ENCODE peak calls at places on chromosomes 1 and 21, in eight cellular contexts. One of them, this sample, is unnamed.

GRCh38 chr1:76075188-76075489 is 593 bp downstream of the ST6GALNAC3 start:
- DNase-seq in activated CD4-positive, alpha-beta T cell treated with anti-CD3 and anti-CD28 coated beads for 24 hours: no peak
- DNase-seq in brain microvascular endothelial cell: no peak
- DNase-seq in GM20000: no peak
- DNase-seq in NCI-H345: no peak
- DNase-seq in H7: no peak
- DNase-seq in activated naive CD4-positive, alpha-beta T cell treated with anti-CD3 and anti-CD28 coated beads for 36 hours: no peak
- DNase-seq in iPS-NIHi11: no peak
- DNase-seq in this sample: peak; percentile 29

GRCh38 chr1:93845554-93846150 is 33.4 kb downstream of the DNTTIP2 start:
- DNase-seq in activated CD4-positive, alpha-beta T cell treated with anti-CD3 and anti-CD28 coated beads for 24 hours: no peak
- DNase-seq in brain microvascular endothelial cell: peak; percentile 92
- DNase-seq in GM20000: no peak
- DNase-seq in NCI-H345: peak; percentile 44
- DNase-seq in H7: no peak
- DNase-seq in activated naive CD4-positive, alpha-beta T cell treated with anti-CD3 and anti-CD28 coated beads for 36 hours: peak; percentile 66
- DNase-seq in iPS-NIHi11: peak; percentile 18
- DNase-seq in this sample: peak; percentile 44

GRCh38 chr1:56029329-56030003 is 549.9 kb downstream of the PLPP3 start:
- DNase-seq in activated CD4-positive, alpha-beta T cell treated with anti-CD3 and anti-CD28 coated beads for 24 hours: no peak
- DNase-seq in brain microvascular endothelial cell: no peak
- DNase-seq in GM20000: no peak
- DNase-seq in NCI-H345: no peak
- DNase-seq in H7: no peak
- DNase-seq in activated naive CD4-positive, alpha-beta T cell treated with anti-CD3 and anti-CD28 coated beads for 36 hours: no peak
- DNase-seq in iPS-NIHi11: no peak
- DNase-seq in this sample: no peak

GRCh38 chr1:11977625-11978024 is 2.6 kb upstream of the MFN2 start:
- DNase-seq in activated CD4-positive, alpha-beta T cell treated with anti-CD3 and anti-CD28 coated beads for 24 hours: no peak
- DNase-seq in brain microvascular endothelial cell: no peak
- DNase-seq in GM20000: no peak
- DNase-seq in NCI-H345: no peak
- DNase-seq in H7: no peak
- DNase-seq in activated naive CD4-positive, alpha-beta T cell treated with anti-CD3 and anti-CD28 coated beads for 36 hours: no peak
- DNase-seq in iPS-NIHi11: no peak
- DNase-seq in this sample: no peak

GRCh38 chr1:156502749-156503671 is 2.4 kb upstream of the MEF2D start:
- DNase-seq in activated CD4-positive, alpha-beta T cell treated with anti-CD3 and anti-CD28 coated beads for 24 hours: no peak
- DNase-seq in brain microvascular endothelial cell: peak; percentile 87
- DNase-seq in GM20000: no peak
- DNase-seq in NCI-H345: peak; percentile 47
- DNase-seq in H7: peak; percentile 93
- DNase-seq in activated naive CD4-positive, alpha-beta T cell treated with anti-CD3 and anti-CD28 coated beads for 36 hours: no peak
- DNase-seq in iPS-NIHi11: peak; percentile 88
- DNase-seq in this sample: peak; percentile 97

GRCh38 chr1:235613617-235614016 is 36.0 kb downstream of the GNG4 start:
- DNase-seq in activated CD4-positive, alpha-beta T cell treated with anti-CD3 and anti-CD28 coated beads for 24 hours: no peak
- DNase-seq in brain microvascular endothelial cell: no peak
- DNase-seq in GM20000: no peak
- DNase-seq in NCI-H345: no peak
- DNase-seq in H7: no peak
- DNase-seq in activated naive CD4-positive, alpha-beta T cell treated with anti-CD3 and anti-CD28 coated beads for 36 hours: no peak
- DNase-seq in iPS-NIHi11: no peak
- DNase-seq in this sample: no peak

GRCh38 chr1:206117151-206117948 is at the start of gene AVPR1B:
- DNase-seq in activated CD4-positive, alpha-beta T cell treated with anti-CD3 and anti-CD28 coated beads for 24 hours: peak; percentile 20
- DNase-seq in brain microvascular endothelial cell: peak; percentile 5
- DNase-seq in GM20000: no peak
- DNase-seq in NCI-H345: peak; percentile 69
- DNase-seq in H7: peak; percentile 88
- DNase-seq in activated naive CD4-positive, alpha-beta T cell treated with anti-CD3 and anti-CD28 coated beads for 36 hours: peak; percentile 70
- DNase-seq in iPS-NIHi11: peak; percentile 70
- DNase-seq in this sample: peak; percentile 42

GRCh38 chr1:153649867-153650235 is 8.7 kb upstream of the SNAPIN start:
- DNase-seq in activated CD4-positive, alpha-beta T cell treated with anti-CD3 and anti-CD28 coated beads for 24 hours: no peak
- DNase-seq in brain microvascular endothelial cell: no peak
- DNase-seq in GM20000: no peak
- DNase-seq in NCI-H345: peak; percentile 29
- DNase-seq in H7: no peak
- DNase-seq in activated naive CD4-positive, alpha-beta T cell treated with anti-CD3 and anti-CD28 coated beads for 36 hours: peak; percentile 12
- DNase-seq in iPS-NIHi11: no peak
- DNase-seq in this sample: no peak

GRCh38 chr21:38913120-38913975 is 107.6 kb downstream of the ETS2 start:
- DNase-seq in activated CD4-positive, alpha-beta T cell treated with anti-CD3 and anti-CD28 coated beads for 24 hours: no peak
- DNase-seq in brain microvascular endothelial cell: no peak
- DNase-seq in GM20000: no peak
- DNase-seq in NCI-H345: peak; percentile 95
- DNase-seq in H7: peak; percentile 89
- DNase-seq in activated naive CD4-positive, alpha-beta T cell treated with anti-CD3 and anti-CD28 coated beads for 36 hours: peak; percentile 17
- DNase-seq in iPS-NIHi11: peak; percentile 88
- DNase-seq in this sample: peak; percentile 56

GRCh38 chr1:69568435-69569280 is 936 bp downstream of the LRRC7 start:
- DNase-seq in activated CD4-positive, alpha-beta T cell treated with anti-CD3 and anti-CD28 coated beads for 24 hours: no peak
- DNase-seq in brain microvascular endothelial cell: no peak
- DNase-seq in GM20000: peak; percentile 30
- DNase-seq in NCI-H345: peak; percentile 29
- DNase-seq in H7: peak; percentile 50
- DNase-seq in activated naive CD4-positive, alpha-beta T cell treated with anti-CD3 and anti-CD28 coated beads for 36 hours: no peak
- DNase-seq in iPS-NIHi11: peak; percentile 18
- DNase-seq in this sample: no peak

GRCh38 chr1:153730468-153730988 is 2.7 kb downstream of the INTS3 start:
- DNase-seq in activated CD4-positive, alpha-beta T cell treated with anti-CD3 and anti-CD28 coated beads for 24 hours: no peak
- DNase-seq in brain microvascular endothelial cell: no peak
- DNase-seq in GM20000: no peak
- DNase-seq in NCI-H345: no peak
- DNase-seq in H7: no peak
- DNase-seq in activated naive CD4-positive, alpha-beta T cell treated with anti-CD3 and anti-CD28 coated beads for 36 hours: no peak
- DNase-seq in iPS-NIHi11: no peak
- DNase-seq in this sample: no peak

GRCh38 chr21:31731112-31731801 is 661 bp downstream of the SCAF4 start:
- DNase-seq in activated CD4-positive, alpha-beta T cell treated with anti-CD3 and anti-CD28 coated beads for 24 hours: peak; percentile 17
- DNase-seq in brain microvascular endothelial cell: no peak
- DNase-seq in GM20000: peak; percentile 68
- DNase-seq in NCI-H345: peak; percentile 41
- DNase-seq in H7: peak; percentile 77
- DNase-seq in activated naive CD4-positive, alpha-beta T cell treated with anti-CD3 and anti-CD28 coated beads for 36 hours: peak; percentile 57
- DNase-seq in iPS-NIHi11: peak; percentile 59
- DNase-seq in this sample: peak; percentile 47

GRCh38 chr1:16324456-16324890 is 27.8 kb downstream of the FBXO42 start:
- DNase-seq in activated CD4-positive, alpha-beta T cell treated with anti-CD3 and anti-CD28 coated beads for 24 hours: no peak
- DNase-seq in brain microvascular endothelial cell: peak; percentile 76
- DNase-seq in GM20000: no peak
- DNase-seq in NCI-H345: no peak
- DNase-seq in H7: no peak
- DNase-seq in activated naive CD4-positive, alpha-beta T cell treated with anti-CD3 and anti-CD28 coated beads for 36 hours: no peak
- DNase-seq in iPS-NIHi11: no peak
- DNase-seq in this sample: peak; percentile 66

GRCh38 chr1:9699361-9699760 is 47.8 kb downstream of the PIK3CD start:
- DNase-seq in activated CD4-positive, alpha-beta T cell treated with anti-CD3 and anti-CD28 coated beads for 24 hours: no peak
- DNase-seq in brain microvascular endothelial cell: no peak
- DNase-seq in GM20000: no peak
- DNase-seq in NCI-H345: no peak
- DNase-seq in H7: no peak
- DNase-seq in activated naive CD4-positive, alpha-beta T cell treated with anti-CD3 and anti-CD28 coated beads for 36 hours: no peak
- DNase-seq in iPS-NIHi11: no peak
- DNase-seq in this sample: no peak

GRCh38 chr1:117697220-117697781 is 91.5 kb downstream of the TENT5C start:
- DNase-seq in activated CD4-positive, alpha-beta T cell treated with anti-CD3 and anti-CD28 coated beads for 24 hours: no peak
- DNase-seq in brain microvascular endothelial cell: no peak
- DNase-seq in GM20000: no peak
- DNase-seq in NCI-H345: no peak
- DNase-seq in H7: no peak
- DNase-seq in activated naive CD4-positive, alpha-beta T cell treated with anti-CD3 and anti-CD28 coated beads for 36 hours: no peak
- DNase-seq in iPS-NIHi11: no peak
- DNase-seq in this sample: no peak

GRCh38 chr1:202834771-202835547 is 24.2 kb downstream of the PCAT6 start:
- DNase-seq in activated CD4-positive, alpha-beta T cell treated with anti-CD3 and anti-CD28 coated beads for 24 hours: no peak
- DNase-seq in brain microvascular endothelial cell: no peak
- DNase-seq in GM20000: no peak
- DNase-seq in NCI-H345: no peak
- DNase-seq in H7: no peak
- DNase-seq in activated naive CD4-positive, alpha-beta T cell treated with anti-CD3 and anti-CD28 coated beads for 36 hours: peak; percentile 48
- DNase-seq in iPS-NIHi11: no peak
- DNase-seq in this sample: no peak

GRCh38 chr1:100874433-100874832 is 20.2 kb downstream of the EXTL2 start:
- DNase-seq in activated CD4-positive, alpha-beta T cell treated with anti-CD3 and anti-CD28 coated beads for 24 hours: no peak
- DNase-seq in brain microvascular endothelial cell: no peak
- DNase-seq in GM20000: no peak
- DNase-seq in NCI-H345: no peak
- DNase-seq in H7: no peak
- DNase-seq in activated naive CD4-positive, alpha-beta T cell treated with anti-CD3 and anti-CD28 coated beads for 36 hours: no peak
- DNase-seq in iPS-NIHi11: no peak
- DNase-seq in this sample: no peak